ENCODE peak calls at places on chromosomes 13 and 19, in seven cellular contexts. One of them, this sample, is unnamed.
A peak's percentile ranks its signal among the peaks of the same experiment; 100 is the strongest.

GRCh38 chr19:3670796-3671679 is 29.2 kb downstream of the PIP5K1C start:
- DNase-seq in AG04450: peak; percentile 13
- DNase-seq in colonic mucosa: peak; percentile 51
- DNase-seq in left ventricle myocardium inferior: peak; percentile 86
- DNase-seq in right cardiac atrium: peak; percentile 95
- DNase-seq in Peyer's patch: peak; percentile 71
- DNase-seq in WERI-Rb-1: no peak
- DNase-seq in this sample: no peak

GRCh38 chr19:33310606-33311325 is 8.4 kb upstream of the CEBPA start:
- DNase-seq in AG04450: no peak
- DNase-seq in colonic mucosa: peak; percentile 71
- DNase-seq in left ventricle myocardium inferior: no peak
- DNase-seq in right cardiac atrium: no peak
- DNase-seq in Peyer's patch: peak; percentile 74
- DNase-seq in WERI-Rb-1: no peak
- DNase-seq in this sample: peak; percentile 59

GRCh38 chr19:44356383-44357111 is at the start of gene ZNF112:
- DNase-seq in AG04450: peak; percentile 69
- DNase-seq in colonic mucosa: peak; percentile 94
- DNase-seq in left ventricle myocardium inferior: peak; percentile 83
- DNase-seq in right cardiac atrium: peak; percentile 89
- DNase-seq in Peyer's patch: peak; percentile 92
- DNase-seq in WERI-Rb-1: peak; percentile 91
- DNase-seq in this sample: peak; percentile 93

GRCh38 chr13:51276684-51277083 is 54.5 kb downstream of the FAM124A start:
- DNase-seq in AG04450: no peak
- DNase-seq in colonic mucosa: peak; percentile 36
- DNase-seq in left ventricle myocardium inferior: no peak
- DNase-seq in right cardiac atrium: no peak
- DNase-seq in Peyer's patch: no peak
- DNase-seq in WERI-Rb-1: no peak
- DNase-seq in this sample: no peak

GRCh38 chr19:34662919-34663318 is 14.0 kb downstream of the SCGB2B2 start:
- DNase-seq in AG04450: no peak
- DNase-seq in colonic mucosa: no peak
- DNase-seq in left ventricle myocardium inferior: no peak
- DNase-seq in right cardiac atrium: no peak
- DNase-seq in Peyer's patch: no peak
- DNase-seq in WERI-Rb-1: peak; percentile 59
- DNase-seq in this sample: no peak

GRCh38 chr13:96824110-96824509 is 170.2 kb downstream of the OXGR1 start:
- DNase-seq in AG04450: no peak
- DNase-seq in colonic mucosa: no peak
- DNase-seq in left ventricle myocardium inferior: no peak
- DNase-seq in right cardiac atrium: no peak
- DNase-seq in Peyer's patch: no peak
- DNase-seq in WERI-Rb-1: no peak
- DNase-seq in this sample: no peak

GRCh38 chr13:98626298-98626940 is 49.5 kb upstream of the STK24 start:
- DNase-seq in AG04450: no peak
- DNase-seq in colonic mucosa: no peak
- DNase-seq in left ventricle myocardium inferior: no peak
- DNase-seq in right cardiac atrium: no peak
- DNase-seq in Peyer's patch: no peak
- DNase-seq in WERI-Rb-1: no peak
- DNase-seq in this sample: no peak

GRCh38 chr19:47609885-47610545 is 1.1 kb downstream of the BICRA start:
- DNase-seq in AG04450: no peak
- DNase-seq in colonic mucosa: peak; percentile 70
- DNase-seq in left ventricle myocardium inferior: peak; percentile 45
- DNase-seq in right cardiac atrium: peak; percentile 75
- DNase-seq in Peyer's patch: peak; percentile 83
- DNase-seq in WERI-Rb-1: peak; percentile 49
- DNase-seq in this sample: peak; percentile 81

GRCh38 chr13:22375151-22375550 is 704.3 kb downstream of the FGF9 start:
- DNase-seq in AG04450: no peak
- DNase-seq in colonic mucosa: no peak
- DNase-seq in left ventricle myocardium inferior: no peak
- DNase-seq in right cardiac atrium: no peak
- DNase-seq in Peyer's patch: no peak
- DNase-seq in WERI-Rb-1: no peak
- DNase-seq in this sample: no peak

GRCh38 chr13:20391597-20392452 is 133.8 kb downstream of the CRYL1 start:
- DNase-seq in AG04450: no peak
- DNase-seq in colonic mucosa: no peak
- DNase-seq in left ventricle myocardium inferior: no peak
- DNase-seq in right cardiac atrium: peak; percentile 58
- DNase-seq in Peyer's patch: no peak
- DNase-seq in WERI-Rb-1: no peak
- DNase-seq in this sample: no peak

GRCh38 chr13:96696501-96696900 is 297.8 kb downstream of the OXGR1 start:
- DNase-seq in AG04450: no peak
- DNase-seq in colonic mucosa: no peak
- DNase-seq in left ventricle myocardium inferior: no peak
- DNase-seq in right cardiac atrium: no peak
- DNase-seq in Peyer's patch: no peak
- DNase-seq in WERI-Rb-1: no peak
- DNase-seq in this sample: no peak

GRCh38 chr13:52782486-52783448 is 43.1 kb upstream of the CNMD start:
- DNase-seq in AG04450: no peak
- DNase-seq in colonic mucosa: no peak
- DNase-seq in left ventricle myocardium inferior: peak; percentile 20
- DNase-seq in right cardiac atrium: peak; percentile 61
- DNase-seq in Peyer's patch: no peak
- DNase-seq in WERI-Rb-1: no peak
- DNase-seq in this sample: no peak

GRCh38 chr19:4575267-4575793 is 15.8 kb upstream of the SEMA6B start:
- DNase-seq in AG04450: peak; percentile 76
- DNase-seq in colonic mucosa: no peak
- DNase-seq in left ventricle myocardium inferior: peak; percentile 68
- DNase-seq in right cardiac atrium: peak; percentile 84
- DNase-seq in Peyer's patch: no peak
- DNase-seq in WERI-Rb-1: no peak
- DNase-seq in this sample: no peak

GRCh38 chr19:44332145-44332544 is 24.3 kb downstream of the ZNF112 start:
- DNase-seq in AG04450: no peak
- DNase-seq in colonic mucosa: no peak
- DNase-seq in left ventricle myocardium inferior: no peak
- DNase-seq in right cardiac atrium: no peak
- DNase-seq in Peyer's patch: no peak
- DNase-seq in WERI-Rb-1: no peak
- DNase-seq in this sample: no peak

GRCh38 chr13:32209670-32210069 is 105.5 kb downstream of the ZAR1L start:
- DNase-seq in AG04450: no peak
- DNase-seq in colonic mucosa: no peak
- DNase-seq in left ventricle myocardium inferior: no peak
- DNase-seq in right cardiac atrium: no peak
- DNase-seq in Peyer's patch: no peak
- DNase-seq in WERI-Rb-1: no peak
- DNase-seq in this sample: no peak

GRCh38 chr19:49954933-49955332 is 6.0 kb downstream of the SIGLEC11 start:
- DNase-seq in AG04450: no peak
- DNase-seq in colonic mucosa: no peak
- DNase-seq in left ventricle myocardium inferior: no peak
- DNase-seq in right cardiac atrium: no peak
- DNase-seq in Peyer's patch: no peak
- DNase-seq in WERI-Rb-1: no peak
- DNase-seq in this sample: peak; percentile 74

GRCh38 chr13:110133425-110134235 is 173.3 kb downstream of the COL4A1 start:
- DNase-seq in AG04450: no peak
- DNase-seq in colonic mucosa: no peak
- DNase-seq in left ventricle myocardium inferior: no peak
- DNase-seq in right cardiac atrium: no peak
- DNase-seq in Peyer's patch: no peak
- DNase-seq in WERI-Rb-1: no peak
- DNase-seq in this sample: no peak

GRCh38 chr19:15260939-15261338 is 28.7 kb upstream of the EPHX3 start:
- DNase-seq in AG04450: no peak
- DNase-seq in colonic mucosa: no peak
- DNase-seq in left ventricle myocardium inferior: no peak
- DNase-seq in right cardiac atrium: no peak
- DNase-seq in Peyer's patch: no peak
- DNase-seq in WERI-Rb-1: no peak
- DNase-seq in this sample: no peak

GRCh38 chr19:1243768-1244692 is 2.5 kb downstream of the ATP5F1D start:
- DNase-seq in AG04450: no peak
- DNase-seq in colonic mucosa: peak; percentile 91
- DNase-seq in left ventricle myocardium inferior: peak; percentile 87
- DNase-seq in right cardiac atrium: peak; percentile 95
- DNase-seq in Peyer's patch: peak; percentile 94
- DNase-seq in WERI-Rb-1: peak; percentile 84
- DNase-seq in this sample: peak; percentile 87

DNA sequence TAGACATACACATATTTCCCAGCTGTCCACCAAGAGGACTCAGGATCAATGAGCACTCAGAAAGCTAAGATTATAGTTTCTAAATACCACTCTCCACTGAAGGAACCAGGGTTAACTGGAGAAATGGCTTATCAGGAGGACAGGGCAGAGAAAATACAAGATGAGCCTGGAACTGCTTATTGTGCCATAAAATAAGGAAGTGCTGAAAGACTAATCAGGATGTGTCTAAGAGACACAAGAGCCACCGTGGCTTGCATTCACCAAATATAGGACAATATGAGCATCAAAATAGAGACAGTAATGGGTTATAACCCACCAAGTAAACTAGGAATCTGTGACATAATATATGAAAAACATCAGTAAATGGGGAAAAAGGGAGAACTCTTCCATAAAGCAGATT is 32.8 kb downstream of the KLF12 start:
- DNase-seq in AG04450: no peak
- DNase-seq in colonic mucosa: no peak
- DNase-seq in left ventricle myocardium inferior: no peak
- DNase-seq in right cardiac atrium: no peak
- DNase-seq in Peyer's patch: no peak
- DNase-seq in WERI-Rb-1: no peak
- DNase-seq in this sample: no peak
- H3K27ac ChIP-seq in AG04450: no peak overlapping the region
- H3K27ac ChIP-seq in colonic mucosa: no peak overlapping the region
- H3K27ac ChIP-seq in left ventricle myocardium inferior: no peak overlapping the region
- H3K27ac ChIP-seq in right cardiac atrium: no peak overlapping the region
- H3K27ac ChIP-seq in Peyer's patch: no peak overlapping the region
- H3K27ac ChIP-seq in WERI-Rb-1: no peak overlapping the region
- H3K27ac ChIP-seq in this sample: no peak overlapping the region

GRCh38 chr19:57712222-57712621 is 3.2 kb upstream of the ZNF154 start:
- DNase-seq in AG04450: no peak
- DNase-seq in colonic mucosa: no peak
- DNase-seq in left ventricle myocardium inferior: no peak
- DNase-seq in right cardiac atrium: no peak
- DNase-seq in Peyer's patch: no peak
- DNase-seq in WERI-Rb-1: no peak
- DNase-seq in this sample: no peak
- H3K9me3 ChIP-seq in AG04450: peaks cover 20% of the 10 kb centered on the region
- H3K9me3 ChIP-seq in colonic mucosa: no peaks in the 10 kb centered on the region
- H3K9me3 ChIP-seq in left ventricle myocardium inferior: peaks cover 98% of the 10 kb centered on the region
- H3K9me3 ChIP-seq in right cardiac atrium: no peaks in the 10 kb centered on the region
- H3K9me3 ChIP-seq in Peyer's patch: no peaks in the 10 kb centered on the region
- H3K9me3 ChIP-seq in WERI-Rb-1: no peaks in the 10 kb centered on the region
- H3K9me3 ChIP-seq in this sample: no peaks in the 10 kb centered on the region

GRCh38 chr19:53907193-53907581 is 1.9 kb upstream of the CACNG7 start:
- DNase-seq in AG04450: no peak
- DNase-seq in colonic mucosa: no peak
- DNase-seq in left ventricle myocardium inferior: no peak
- DNase-seq in right cardiac atrium: peak; percentile 30
- DNase-seq in Peyer's patch: no peak
- DNase-seq in WERI-Rb-1: no peak
- DNase-seq in this sample: no peak

GRCh38 chr19:53907690-53908089 is 1.4 kb upstream of the CACNG7 start:
- DNase-seq in AG04450: no peak
- DNase-seq in colonic mucosa: no peak
- DNase-seq in left ventricle myocardium inferior: no peak
- DNase-seq in right cardiac atrium: no peak
- DNase-seq in Peyer's patch: no peak
- DNase-seq in WERI-Rb-1: no peak
- DNase-seq in this sample: no peak

GRCh38 chr19:53906211-53907192 is 2.6 kb upstream of the CACNG7 start:
- DNase-seq in AG04450: no peak
- DNase-seq in colonic mucosa: peak; percentile 45
- DNase-seq in left ventricle myocardium inferior: peak; percentile 42
- DNase-seq in right cardiac atrium: peak; percentile 83
- DNase-seq in Peyer's patch: peak; percentile 67
- DNase-seq in WERI-Rb-1: peak; percentile 53
- DNase-seq in this sample: peak; percentile 84

GRCh38 chr19:53904909-53905308 is 4.2 kb upstream of the CACNG7 start:
- DNase-seq in AG04450: no peak
- DNase-seq in colonic mucosa: no peak
- DNase-seq in left ventricle myocardium inferior: no peak
- DNase-seq in right cardiac atrium: no peak
- DNase-seq in Peyer's patch: no peak
- DNase-seq in WERI-Rb-1: no peak
- DNase-seq in this sample: no peak

DNA sequence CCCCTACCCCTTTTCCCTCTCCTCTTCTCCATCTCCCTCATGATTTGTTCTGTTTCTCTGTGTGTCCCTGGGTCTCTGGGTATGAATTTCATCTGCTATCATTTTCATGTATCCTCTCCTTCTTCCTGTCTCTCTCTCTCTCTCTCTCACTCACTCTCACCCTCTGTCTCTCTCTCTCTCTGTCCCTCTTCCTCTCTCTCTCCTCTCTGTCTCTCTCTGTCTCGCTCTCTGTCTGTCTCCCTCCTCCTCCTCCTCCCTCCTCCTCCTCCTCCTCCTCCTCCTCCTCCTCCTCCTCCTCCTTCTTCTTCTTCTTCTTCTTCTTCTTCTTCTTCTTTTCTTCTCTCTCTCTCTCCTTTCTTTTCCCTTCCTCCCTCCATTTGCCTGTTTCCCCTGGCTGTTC is 3.3 kb upstream of the CACNG7 start:
- DNase-seq in AG04450: no peak
- DNase-seq in colonic mucosa: no peak
- DNase-seq in left ventricle myocardium inferior: no peak
- DNase-seq in right cardiac atrium: no peak
- DNase-seq in Peyer's patch: no peak
- DNase-seq in WERI-Rb-1: no peak
- DNase-seq in this sample: no peak
- H3K27me3 ChIP-seq in AG04450: peaks cover 10% of the 10 kb centered on the region
- H3K27me3 ChIP-seq in colonic mucosa: peaks cover 32% of the 10 kb centered on the region
- H3K27me3 ChIP-seq in left ventricle myocardium inferior: peaks cover 96% of the 10 kb centered on the region
- H3K27me3 ChIP-seq in right cardiac atrium: no peaks in the 10 kb centered on the region
- H3K27me3 ChIP-seq in Peyer's patch: no peaks in the 10 kb centered on the region
- H3K27me3 ChIP-seq in WERI-Rb-1: peaks cover 75% of the 10 kb centered on the region
- H3K27me3 ChIP-seq in this sample: peaks cover 36% of the 10 kb centered on the region

GRCh38 chr13:40509876-40510275 is 156.6 kb downstream of the FOXO1 start:
- DNase-seq in AG04450: no peak
- DNase-seq in colonic mucosa: no peak
- DNase-seq in left ventricle myocardium inferior: no peak
- DNase-seq in right cardiac atrium: no peak
- DNase-seq in Peyer's patch: no peak
- DNase-seq in WERI-Rb-1: no peak
- DNase-seq in this sample: no peak

GRCh38 chr13:40506592-40507446 is 159.6 kb downstream of the FOXO1 start:
- DNase-seq in AG04450: no peak
- DNase-seq in colonic mucosa: no peak
- DNase-seq in left ventricle myocardium inferior: no peak
- DNase-seq in right cardiac atrium: no peak
- DNase-seq in Peyer's patch: no peak
- DNase-seq in WERI-Rb-1: no peak
- DNase-seq in this sample: no peak

GRCh38 chr13:40508767-40509342 is 157.6 kb downstream of the FOXO1 start:
- DNase-seq in AG04450: no peak
- DNase-seq in colonic mucosa: no peak
- DNase-seq in left ventricle myocardium inferior: no peak
- DNase-seq in right cardiac atrium: no peak
- DNase-seq in Peyer's patch: no peak
- DNase-seq in WERI-Rb-1: peak; percentile 14
- DNase-seq in this sample: no peak

GRCh38 chr13:40505196-40505595 is 161.2 kb downstream of the FOXO1 start:
- DNase-seq in AG04450: no peak
- DNase-seq in colonic mucosa: no peak
- DNase-seq in left ventricle myocardium inferior: no peak
- DNase-seq in right cardiac atrium: no peak
- DNase-seq in Peyer's patch: no peak
- DNase-seq in WERI-Rb-1: no peak
- DNase-seq in this sample: no peak

GRCh38 chr13:40508112-40508511 is 158.3 kb downstream of the FOXO1 start:
- DNase-seq in AG04450: no peak
- DNase-seq in colonic mucosa: no peak
- DNase-seq in left ventricle myocardium inferior: no peak
- DNase-seq in right cardiac atrium: no peak
- DNase-seq in Peyer's patch: no peak
- DNase-seq in WERI-Rb-1: no peak
- DNase-seq in this sample: no peak
- H3K27ac ChIP-seq in AG04450: no peak overlapping the region
- H3K27ac ChIP-seq in colonic mucosa: no peak overlapping the region
- H3K27ac ChIP-seq in left ventricle myocardium inferior: peak overlapping the region; percentile 65
- H3K27ac ChIP-seq in right cardiac atrium: no peak overlapping the region
- H3K27ac ChIP-seq in Peyer's patch: no peak overlapping the region
- H3K27ac ChIP-seq in WERI-Rb-1: no peak overlapping the region
- H3K27ac ChIP-seq in this sample: no peak overlapping the region